ENCODE peak calls at places on chromosomes 12 and 14, in six cellular contexts. One of them, this sample, is unnamed.

GRCh38 chr12:64187370-64187769 is 34.7 kb downstream of the KICS2 start:
- DNase-seq in substantia nigra: no peak
- DNase-seq in nephron progenitor cell: no peak
- DNase-seq in naive thymus-derived CD4-positive, alpha-beta T cell: no peak
- DNase-seq in EL: peak
- DNase-seq in cardiac muscle cell: peak
- DNase-seq in this sample: no peak

GRCh38 chr12:130953783-130954543 is at the start of gene ADGRD1:
- DNase-seq in substantia nigra: no peak
- DNase-seq in EL: peak
- DNase-seq in nephron progenitor cell: peak
- DNase-seq in cardiac muscle cell: peak
- DNase-seq in naive thymus-derived CD4-positive, alpha-beta T cell: no peak
- DNase-seq in this sample: peak

GRCh38 chr12:9344540-9344939 is 136.3 kb upstream of the PZP start:
- DNase-seq in EL: no peak
- DNase-seq in substantia nigra: no peak
- DNase-seq in naive thymus-derived CD4-positive, alpha-beta T cell: no peak
- DNase-seq in nephron progenitor cell: no peak
- DNase-seq in cardiac muscle cell: peak
- DNase-seq in this sample: no peak

GRCh38 chr14:51396222-51396815 is 156.3 kb downstream of the TMX1 start:
- DNase-seq in EL: peak
- DNase-seq in naive thymus-derived CD4-positive, alpha-beta T cell: no peak
- DNase-seq in cardiac muscle cell: peak
- DNase-seq in substantia nigra: no peak
- DNase-seq in nephron progenitor cell: no peak
- DNase-seq in this sample: no peak

GRCh38 chr12:64739778-64740177 is 19.4 kb downstream of the GNS start:
- DNase-seq in EL: peak
- DNase-seq in cardiac muscle cell: no peak
- DNase-seq in naive thymus-derived CD4-positive, alpha-beta T cell: no peak
- DNase-seq in nephron progenitor cell: no peak
- DNase-seq in substantia nigra: no peak
- DNase-seq in this sample: no peak

GRCh38 chr12:92064420-92064819 is 81.2 kb downstream of the BTG1 start:
- DNase-seq in nephron progenitor cell: no peak
- DNase-seq in substantia nigra: no peak
- DNase-seq in EL: no peak
- DNase-seq in cardiac muscle cell: no peak
- DNase-seq in naive thymus-derived CD4-positive, alpha-beta T cell: no peak
- DNase-seq in this sample: peak

GRCh38 chr12:121088208-121088585 is 44.5 kb upstream of the P2RX7 start:
- DNase-seq in substantia nigra: no peak
- DNase-seq in naive thymus-derived CD4-positive, alpha-beta T cell: no peak
- DNase-seq in nephron progenitor cell: no peak
- DNase-seq in cardiac muscle cell: no peak
- DNase-seq in EL: no peak
- DNase-seq in this sample: no peak

GRCh38 chr14:92487513-92488133 is 26.0 kb upstream of the RIN3 start:
- DNase-seq in substantia nigra: no peak
- DNase-seq in EL: no peak
- DNase-seq in nephron progenitor cell: no peak
- DNase-seq in naive thymus-derived CD4-positive, alpha-beta T cell: no peak
- DNase-seq in cardiac muscle cell: no peak
- DNase-seq in this sample: no peak

GRCh38 chr14:34676516-34677211 is 37.7 kb downstream of the CFL2 start:
- DNase-seq in substantia nigra: no peak
- DNase-seq in cardiac muscle cell: no peak
- DNase-seq in nephron progenitor cell: no peak
- DNase-seq in naive thymus-derived CD4-positive, alpha-beta T cell: no peak
- DNase-seq in EL: no peak
- DNase-seq in this sample: no peak

GRCh38 chr14:23428686-23429495 is 6.6 kb downstream of the MYH7 start:
- DNase-seq in EL: no peak
- DNase-seq in cardiac muscle cell: no peak
- DNase-seq in nephron progenitor cell: no peak
- DNase-seq in naive thymus-derived CD4-positive, alpha-beta T cell: no peak
- DNase-seq in substantia nigra: no peak
- DNase-seq in this sample: no peak

GRCh38 chr12:89521348-89522238 is 3.0 kb downstream of the GALNT4 start:
- DNase-seq in naive thymus-derived CD4-positive, alpha-beta T cell: no peak
- DNase-seq in substantia nigra: no peak
- DNase-seq in EL: no peak
- DNase-seq in nephron progenitor cell: no peak
- DNase-seq in cardiac muscle cell: no peak
- DNase-seq in this sample: no peak

GRCh38 chr14:35699791-35700444 is 109.2 kb downstream of the RALGAPA1 start:
- DNase-seq in nephron progenitor cell: no peak
- DNase-seq in substantia nigra: no peak
- DNase-seq in naive thymus-derived CD4-positive, alpha-beta T cell: no peak
- DNase-seq in cardiac muscle cell: no peak
- DNase-seq in EL: no peak
- DNase-seq in this sample: no peak

GRCh38 chr12:5013206-5013830 is 30.4 kb upstream of the KCNA5 start:
- DNase-seq in nephron progenitor cell: no peak
- DNase-seq in naive thymus-derived CD4-positive, alpha-beta T cell: no peak
- DNase-seq in EL: no peak
- DNase-seq in cardiac muscle cell: peak
- DNase-seq in substantia nigra: no peak
- DNase-seq in this sample: peak

GRCh38 chr14:28756896-28757570 is 9.6 kb upstream of the FOXG1 start:
- DNase-seq in cardiac muscle cell: peak
- DNase-seq in naive thymus-derived CD4-positive, alpha-beta T cell: no peak
- DNase-seq in nephron progenitor cell: peak
- DNase-seq in substantia nigra: no peak
- DNase-seq in EL: peak
- DNase-seq in this sample: no peak

GRCh38 chr12:132437252-132438138 is 52.5 kb upstream of the FBRSL1 start:
- DNase-seq in naive thymus-derived CD4-positive, alpha-beta T cell: no peak
- DNase-seq in nephron progenitor cell: no peak
- DNase-seq in cardiac muscle cell: no peak
- DNase-seq in EL: no peak
- DNase-seq in substantia nigra: no peak
- DNase-seq in this sample: no peak

GRCh38 chr12:130663510-130663909 is 52.6 kb downstream of the RIMBP2 start:
- DNase-seq in naive thymus-derived CD4-positive, alpha-beta T cell: no peak
- DNase-seq in EL: no peak
- DNase-seq in nephron progenitor cell: no peak
- DNase-seq in substantia nigra: no peak
- DNase-seq in cardiac muscle cell: no peak
- DNase-seq in this sample: no peak

GRCh38 chr12:125287155-125287847 is 222.1 kb downstream of the AACS start:
- DNase-seq in naive thymus-derived CD4-positive, alpha-beta T cell: no peak
- DNase-seq in substantia nigra: no peak
- DNase-seq in EL: no peak
- DNase-seq in nephron progenitor cell: no peak
- DNase-seq in cardiac muscle cell: no peak
- DNase-seq in this sample: no peak

GRCh38 chr14:59435106-59435505 is 30.1 kb downstream of the GPR135 start:
- DNase-seq in EL: no peak
- DNase-seq in cardiac muscle cell: no peak
- DNase-seq in nephron progenitor cell: no peak
- DNase-seq in substantia nigra: no peak
- DNase-seq in naive thymus-derived CD4-positive, alpha-beta T cell: no peak
- DNase-seq in this sample: no peak

GRCh38 chr14:42224053-42224888 is 617.6 kb downstream of the LRFN5 start:
- DNase-seq in naive thymus-derived CD4-positive, alpha-beta T cell: no peak
- DNase-seq in EL: peak
- DNase-seq in substantia nigra: peak
- DNase-seq in cardiac muscle cell: peak
- DNase-seq in nephron progenitor cell: peak
- DNase-seq in this sample: peak

GRCh38 chr14:71651228-71651627 is 281.0 kb upstream of the RGS6 start:
- DNase-seq in nephron progenitor cell: no peak
- DNase-seq in naive thymus-derived CD4-positive, alpha-beta T cell: no peak
- DNase-seq in substantia nigra: no peak
- DNase-seq in cardiac muscle cell: peak
- DNase-seq in EL: peak
- DNase-seq in this sample: no peak

GRCh38 chr12:123983822-123984485 is 10.9 kb downstream of the ZNF664 start:
- DNase-seq in cardiac muscle cell: peak
- DNase-seq in nephron progenitor cell: peak
- DNase-seq in substantia nigra: no peak
- DNase-seq in EL: peak
- DNase-seq in naive thymus-derived CD4-positive, alpha-beta T cell: peak
- DNase-seq in this sample: peak

GRCh38 chr12:84038241-84038640 is 874.4 kb downstream of the SLC6A15 start:
- DNase-seq in EL: no peak
- DNase-seq in nephron progenitor cell: no peak
- DNase-seq in substantia nigra: no peak
- DNase-seq in cardiac muscle cell: no peak
- DNase-seq in naive thymus-derived CD4-positive, alpha-beta T cell: no peak
- DNase-seq in this sample: no peak

GRCh38 chr12:88595697-88596096 is 15.4 kb upstream of the KITLG start:
- DNase-seq in nephron progenitor cell: no peak
- DNase-seq in cardiac muscle cell: no peak
- DNase-seq in EL: no peak
- DNase-seq in naive thymus-derived CD4-positive, alpha-beta T cell: no peak
- DNase-seq in substantia nigra: no peak
- DNase-seq in this sample: no peak

GRCh38 chr12:43882578-43883178 is 46.8 kb downstream of the TMEM117 start:
- DNase-seq in nephron progenitor cell: peak
- DNase-seq in substantia nigra: no peak
- DNase-seq in cardiac muscle cell: peak
- DNase-seq in EL: peak
- DNase-seq in naive thymus-derived CD4-positive, alpha-beta T cell: no peak
- DNase-seq in this sample: peak

This sample was measured in globus pallidus.